ENCODE peak calls at places on chromosomes 12 and 14, in five cellular contexts. L, D, Z, S and K are unnamed samples.

GRCh38 chr12:4440187-4440941 is 5.3 kb downstream of the FGF6 start:
- DNase-seq in D (no peak), Z (no peak), L (no peak), S (no peak), K (no peak)

GRCh38 chr12:94100990-94101901 is 47.1 kb upstream of the PLXNC1 start:
- DNase-seq in Z (peak), S (peak), L (peak), D (peak), K (peak)

GRCh38 chr14:25570483-25570882 is 520.5 kb upstream of the STXBP6 start:
- DNase-seq in L (no peak), D (no peak), S (no peak), Z (peak), K (no peak)

GRCh38 chr14:87966816-87967215 is 26.2 kb downstream of the GALC start:
- DNase-seq in Z (no peak), D (no peak), L (no peak), S (no peak), K (no peak)

GRCh38 chr12:3035815-3036702 is 41.1 kb upstream of the TSPAN9 start:
- DNase-seq in L (peak), D (no peak), Z (no peak), S (no peak), K (no peak)

GRCh38 chr12:115012861-115013667 is 329.1 kb upstream of the TBX3 start:
- DNase-seq in D (no peak), S (no peak), Z (no peak), L (no peak), K (no peak)

GRCh38 chr14:91333640-91334039 is 84.0 kb downstream of the CCDC88C start:
- DNase-seq in D (no peak), L (no peak), S (no peak), Z (no peak), K (no peak)

GRCh38 chr12:53161119-53161911 is 19.2 kb upstream of the ZNF740 start:
- DNase-seq in L (no peak), D (no peak), S (no peak), Z (no peak), K (no peak)

GRCh38 chr14:34058510-34058909 is 107.6 kb upstream of the EGLN3 start:
- DNase-seq in S (no peak), L (no peak), Z (no peak), D (no peak), K (no peak)

GRCh38 chr12:13772264-13772663 is 209.1 kb downstream of the GRIN2B start:
- DNase-seq in S (no peak), D (no peak), Z (no peak), L (no peak), K (no peak)

GRCh38 chr12:3614806-3615466 is 123.9 kb downstream of the PRMT8 start:
- DNase-seq in S (no peak), L (no peak), D (no peak), Z (no peak), K (no peak)

GRCh38 chr12:5506295-5506694 is 74.4 kb downstream of the NTF3 start:
- DNase-seq in L (no peak), D (no peak), Z (no peak), S (no peak), K (no peak)

GRCh38 chr12:27528788-27529187 is 4.8 kb downstream of the PPFIBP1 start:
- DNase-seq in S (no peak), L (no peak), Z (no peak), D (no peak), K (no peak)

GRCh38 chr14:58426819-58427288 is 477 bp downstream of the TIMM9 start:
- DNase-seq in S (peak), Z (peak), L (peak), D (no peak), K (no peak)

GRCh38 chr12:12214635-12215131 is 52.2 kb downstream of the LRP6 start:
- DNase-seq in L (no peak), S (no peak), Z (no peak), D (no peak), K (no peak)

GRCh38 chr14:58107947-58108552 is 44.0 kb downstream of the ARMH4 start:
- DNase-seq in L (peak), S (peak), D (no peak), Z (peak), K (no peak)

GRCh38 chr14:104856869-104857860 is 7.9 kb upstream of the CEP170B start:
- DNase-seq in S (no peak), L (peak), Z (no peak), D (peak), K (no peak)

GRCh38 chr12:58496411-58496810 is 423.9 kb downstream of the LRIG3 start:
- DNase-seq in Z (no peak), L (no peak), D (no peak), S (no peak), K (no peak)

GRCh38 chr14:67547224-67547780 is 14.2 kb downstream of the PLEKHH1 start:
- DNase-seq in Z (no peak), D (no peak), L (no peak), S (no peak), K (no peak)

GRCh38 chr12:79934309-79935020 is 432 bp downstream of the PPP1R12A start:
- DNase-seq in L (peak), D (peak), Z (peak), S (peak), K (peak)

GRCh38 chr12:33357181-33357580 is 82.4 kb downstream of the SYT10 start:
- DNase-seq in L (no peak), S (no peak), D (no peak), Z (no peak), K (no peak)

GRCh38 chr14:76829016-76829365 is 2.8 kb downstream of the LRRC74A start:
- DNase-seq in D (no peak), Z (no peak), S (no peak), L (no peak), K (no peak)

GRCh38 chr14:57487771-57488170 is 5.9 kb downstream of the CCDC198 start:
- DNase-seq in S (no peak), Z (no peak), L (peak), D (no peak), K (no peak)

GRCh38 chr14:101235042-101235871 is 326.0 kb upstream of the DIO3 start:
- DNase-seq in L (peak), D (peak), S (no peak), Z (peak), K (peak)

GRCh38 chr14:31286456-31287293 is 79.1 kb upstream of the HECTD1 start:
- DNase-seq in D (peak), S (no peak), L (no peak), Z (no peak), K (no peak)

GRCh38 chr14:22837059-22837749 is 819 bp downstream of the MMP14 start:
- DNase-seq in L (no peak), S (no peak), D (no peak), Z (no peak), K (peak)

GRCh38 chr12:45762185-45763110 is 32.9 kb downstream of the ARID2 start:
- DNase-seq in Z (peak), S (no peak), L (no peak), D (no peak), K (peak)

GRCh38 chr14:64786296-64787149 is 82.3 kb downstream of the PLEKHG3 start:
- DNase-seq in Z (no peak), L (peak), S (no peak), D (no peak), K (no peak)

GRCh38 chr12:65074932-65075331 is 46.2 kb downstream of the WIF1 start:
- DNase-seq in L (no peak), D (no peak), Z (no peak), S (no peak), K (no peak)

GRCh38 chr12:84305144-84305543 is 607.5 kb downstream of the SLC6A15 start:
- DNase-seq in S (no peak), L (no peak), Z (no peak), D (no peak), K (no peak)

GRCh38 chr12:103538397-103538796 is 42.6 kb upstream of the C12orf42 start:
- DNase-seq in L (no peak), Z (no peak), S (no peak), D (no peak), K (no peak)

GRCh38 chr14:32709072-32709471 is 229.6 kb upstream of the NPAS3 start:
- DNase-seq in L (peak), S (no peak), Z (no peak), D (no peak), K (peak)

GRCh38 chr14:61525293-61526011 is 169.9 kb upstream of the HIF1A start:
- DNase-seq in L (peak), S (peak), D (peak), Z (no peak), K (peak)

GRCh38 chr12:85874064-85874463 is at the start of gene NTS:
- DNase-seq in S (no peak), D (no peak), Z (no peak), L (no peak), K (no peak)